ENCODE peak calls at places on chromosomes 3 and 15, in four cellular contexts. One of them, this sample, is unnamed.

GRCh38 chr3:43629254-43629653 is 7.4 kb upstream of the ANO10 start:
- DNase-seq in kidney tubule cell: peak; percentile 88
- DNase-seq in fibroblast of the conjunctiva: no peak
- DNase-seq in activated T-cell treated with anti-CD3 and anti-CD28 coated beads for 1 hour: no peak
- DNase-seq in this sample: no peak

GRCh38 chr15:73930371-73930770 is 4.1 kb downstream of the LOXL1 start:
- DNase-seq in kidney tubule cell: peak; percentile 85
- DNase-seq in fibroblast of the conjunctiva: peak; percentile 82
- DNase-seq in activated T-cell treated with anti-CD3 and anti-CD28 coated beads for 1 hour: no peak
- DNase-seq in this sample: no peak

GRCh38 chr3:18649666-18650363 is 224.7 kb upstream of the SATB1 start:
- DNase-seq in kidney tubule cell: no peak
- DNase-seq in fibroblast of the conjunctiva: no peak
- DNase-seq in activated T-cell treated with anti-CD3 and anti-CD28 coated beads for 1 hour: no peak
- DNase-seq in this sample: no peak

GRCh38 chr15:78955355-78955754 is 10.5 kb upstream of the CTSH start:
- DNase-seq in kidney tubule cell: no peak
- DNase-seq in fibroblast of the conjunctiva: no peak
- DNase-seq in activated T-cell treated with anti-CD3 and anti-CD28 coated beads for 1 hour: no peak
- DNase-seq in this sample: no peak

GRCh38 chr3:53728606-53729005 is 117.6 kb downstream of the CHDH start:
- DNase-seq in kidney tubule cell: peak; percentile 75
- DNase-seq in fibroblast of the conjunctiva: no peak
- DNase-seq in activated T-cell treated with anti-CD3 and anti-CD28 coated beads for 1 hour: no peak
- DNase-seq in this sample: no peak

GRCh38 chr15:45456212-45457106 is 66.1 kb downstream of the SLC30A4 start:
- DNase-seq in kidney tubule cell: peak; percentile 99
- DNase-seq in fibroblast of the conjunctiva: peak; percentile 96
- DNase-seq in activated T-cell treated with anti-CD3 and anti-CD28 coated beads for 1 hour: peak; percentile 19
- DNase-seq in this sample: peak; percentile 98

GRCh38 chr3:105747621-105748165 is 121.1 kb downstream of the CBLB start:
- DNase-seq in kidney tubule cell: no peak
- DNase-seq in fibroblast of the conjunctiva: peak; percentile 14
- DNase-seq in activated T-cell treated with anti-CD3 and anti-CD28 coated beads for 1 hour: no peak
- DNase-seq in this sample: no peak

GRCh38 chr15:52261498-52262242 is 33.9 kb downstream of the MYO5C start:
- DNase-seq in kidney tubule cell: peak; percentile 91
- DNase-seq in fibroblast of the conjunctiva: peak; percentile 52
- DNase-seq in activated T-cell treated with anti-CD3 and anti-CD28 coated beads for 1 hour: no peak
- DNase-seq in this sample: peak; percentile 91

GRCh38 chr3:177468816-177469590 is 271.7 kb upstream of the TBL1XR1 start:
- DNase-seq in kidney tubule cell: peak; percentile 71
- DNase-seq in fibroblast of the conjunctiva: no peak
- DNase-seq in activated T-cell treated with anti-CD3 and anti-CD28 coated beads for 1 hour: no peak
- DNase-seq in this sample: peak; percentile 47

GRCh38 chr3:175338775-175339535 is 479.8 kb downstream of the NAALADL2 start:
- DNase-seq in kidney tubule cell: peak; percentile 44
- DNase-seq in fibroblast of the conjunctiva: peak; percentile 82
- DNase-seq in activated T-cell treated with anti-CD3 and anti-CD28 coated beads for 1 hour: no peak
- DNase-seq in this sample: peak; percentile 74

GRCh38 chr3:156702367-156702766 is 28.0 kb downstream of the TIPARP start:
- DNase-seq in kidney tubule cell: no peak
- DNase-seq in fibroblast of the conjunctiva: no peak
- DNase-seq in activated T-cell treated with anti-CD3 and anti-CD28 coated beads for 1 hour: no peak
- DNase-seq in this sample: no peak

GRCh38 chr3:354433-354832 is 157.9 kb downstream of the CHL1 start:
- DNase-seq in kidney tubule cell: peak; percentile 71
- DNase-seq in fibroblast of the conjunctiva: peak; percentile 20
- DNase-seq in activated T-cell treated with anti-CD3 and anti-CD28 coated beads for 1 hour: no peak
- DNase-seq in this sample: peak; percentile 85

GRCh38 chr15:74409225-74409624 is 24.5 kb downstream of the SEMA7A start:
- DNase-seq in kidney tubule cell: no peak
- DNase-seq in fibroblast of the conjunctiva: no peak
- DNase-seq in activated T-cell treated with anti-CD3 and anti-CD28 coated beads for 1 hour: no peak
- DNase-seq in this sample: no peak

GRCh38 chr15:29528276-29528675 is 258.7 kb upstream of the NSMCE3 start:
- DNase-seq in kidney tubule cell: no peak
- DNase-seq in fibroblast of the conjunctiva: no peak
- DNase-seq in activated T-cell treated with anti-CD3 and anti-CD28 coated beads for 1 hour: no peak
- DNase-seq in this sample: no peak

GRCh38 chr15:65303687-65304392 is 637 bp upstream of the RNU5B-1 start:
- DNase-seq in kidney tubule cell: peak; percentile 65
- DNase-seq in fibroblast of the conjunctiva: peak; percentile 42
- DNase-seq in activated T-cell treated with anti-CD3 and anti-CD28 coated beads for 1 hour: peak; percentile 53
- DNase-seq in this sample: peak; percentile 68

GRCh38 chr15:89132611-89133242 is 44.5 kb downstream of the ABHD2 start:
- DNase-seq in kidney tubule cell: no peak
- DNase-seq in fibroblast of the conjunctiva: no peak
- DNase-seq in activated T-cell treated with anti-CD3 and anti-CD28 coated beads for 1 hour: no peak
- DNase-seq in this sample: no peak

GRCh38 chr15:40456299-40456712 is 14.5 kb upstream of the CHST14 start:
- DNase-seq in kidney tubule cell: peak; percentile 43
- DNase-seq in fibroblast of the conjunctiva: no peak
- DNase-seq in activated T-cell treated with anti-CD3 and anti-CD28 coated beads for 1 hour: no peak
- DNase-seq in this sample: no peak

GRCh38 chr15:78314181-78314581 is 14.8 kb upstream of the SKIC8 start:
- DNase-seq in kidney tubule cell: no peak
- DNase-seq in fibroblast of the conjunctiva: no peak
- DNase-seq in activated T-cell treated with anti-CD3 and anti-CD28 coated beads for 1 hour: no peak
- DNase-seq in this sample: no peak

GRCh38 chr3:109275702-109276293 is 40.5 kb downstream of the DPPA2 start:
- DNase-seq in kidney tubule cell: peak; percentile 58
- DNase-seq in fibroblast of the conjunctiva: peak; percentile 44
- DNase-seq in activated T-cell treated with anti-CD3 and anti-CD28 coated beads for 1 hour: no peak
- DNase-seq in this sample: peak; percentile 63

GRCh38 chr15:33150516-33150915 is 44.0 kb downstream of the FMN1 start:
- DNase-seq in kidney tubule cell: peak; percentile 55
- DNase-seq in fibroblast of the conjunctiva: no peak
- DNase-seq in activated T-cell treated with anti-CD3 and anti-CD28 coated beads for 1 hour: no peak
- DNase-seq in this sample: no peak

GRCh38 chr15:78263907-78264303 is 457 bp upstream of the DNAJA4 start:
- DNase-seq in kidney tubule cell: no peak
- DNase-seq in fibroblast of the conjunctiva: no peak
- DNase-seq in activated T-cell treated with anti-CD3 and anti-CD28 coated beads for 1 hour: no peak
- DNase-seq in this sample: no peak

GRCh38 chr3:55885721-55886120 is 398.6 kb upstream of the WNT5A start:
- DNase-seq in kidney tubule cell: peak; percentile 58
- DNase-seq in fibroblast of the conjunctiva: no peak
- DNase-seq in activated T-cell treated with anti-CD3 and anti-CD28 coated beads for 1 hour: no peak
- DNase-seq in this sample: peak; percentile 76

GRCh38 chr15:28955686-28956421 is 70.1 kb downstream of the APBA2 start:
- DNase-seq in kidney tubule cell: peak; percentile 18
- DNase-seq in fibroblast of the conjunctiva: no peak
- DNase-seq in activated T-cell treated with anti-CD3 and anti-CD28 coated beads for 1 hour: no peak
- DNase-seq in this sample: peak; percentile 48

GRCh38 chr3:145266368-145266767 is 894.6 kb downstream of the PLOD2 start:
- DNase-seq in kidney tubule cell: no peak
- DNase-seq in fibroblast of the conjunctiva: no peak
- DNase-seq in activated T-cell treated with anti-CD3 and anti-CD28 coated beads for 1 hour: no peak
- DNase-seq in this sample: peak; percentile 6

GRCh38 chr3:25455316-25456232 is 27.5 kb downstream of the RARB start:
- DNase-seq in kidney tubule cell: peak; percentile 56
- DNase-seq in fibroblast of the conjunctiva: peak; percentile 34
- DNase-seq in activated T-cell treated with anti-CD3 and anti-CD28 coated beads for 1 hour: no peak
- DNase-seq in this sample: no peak

GRCh38 chr15:91374336-91374735 is 274.3 kb downstream of the SV2B start:
- DNase-seq in kidney tubule cell: no peak
- DNase-seq in fibroblast of the conjunctiva: no peak
- DNase-seq in activated T-cell treated with anti-CD3 and anti-CD28 coated beads for 1 hour: no peak
- DNase-seq in this sample: no peak

GRCh38 chr15:25784141-25784540 is 79.0 kb downstream of the ATP10A start:
- DNase-seq in kidney tubule cell: no peak
- DNase-seq in fibroblast of the conjunctiva: no peak
- DNase-seq in activated T-cell treated with anti-CD3 and anti-CD28 coated beads for 1 hour: no peak
- DNase-seq in this sample: no peak

GRCh38 chr3:76400141-76400540 is 614.8 kb upstream of the ZNF717 start:
- DNase-seq in kidney tubule cell: peak; percentile 13
- DNase-seq in fibroblast of the conjunctiva: no peak
- DNase-seq in activated T-cell treated with anti-CD3 and anti-CD28 coated beads for 1 hour: no peak
- DNase-seq in this sample: peak; percentile 30

GRCh38 chr3:172209333-172210321 is 170.2 kb downstream of the FNDC3B start:
- DNase-seq in kidney tubule cell: peak; percentile 71
- DNase-seq in fibroblast of the conjunctiva: no peak
- DNase-seq in activated T-cell treated with anti-CD3 and anti-CD28 coated beads for 1 hour: no peak
- DNase-seq in this sample: no peak

GRCh38 chr3:170033489-170033888 is 4.3 kb upstream of the GPR160 start:
- DNase-seq in kidney tubule cell: no peak
- DNase-seq in fibroblast of the conjunctiva: no peak
- DNase-seq in activated T-cell treated with anti-CD3 and anti-CD28 coated beads for 1 hour: peak; percentile 6
- DNase-seq in this sample: no peak

GRCh38 chr15:75823860-75824613 is 19.2 kb upstream of the UBE2Q2 start:
- DNase-seq in kidney tubule cell: peak; percentile 78
- DNase-seq in fibroblast of the conjunctiva: no peak
- DNase-seq in activated T-cell treated with anti-CD3 and anti-CD28 coated beads for 1 hour: no peak
- DNase-seq in this sample: peak; percentile 62

GRCh38 chr3:55884491-55885285 is 397.6 kb upstream of the WNT5A start:
- DNase-seq in kidney tubule cell: peak; percentile 38
- DNase-seq in fibroblast of the conjunctiva: no peak
- DNase-seq in activated T-cell treated with anti-CD3 and anti-CD28 coated beads for 1 hour: no peak
- DNase-seq in this sample: peak; percentile 53

GRCh38 chr3:53149006-53149690 is 11.9 kb upstream of the PRKCD start:
- DNase-seq in kidney tubule cell: no peak
- DNase-seq in fibroblast of the conjunctiva: no peak
- DNase-seq in activated T-cell treated with anti-CD3 and anti-CD28 coated beads for 1 hour: no peak
- DNase-seq in this sample: no peak

GRCh38 chr15:88479169-88479568 is 11.7 kb downstream of the MRPS11 start:
- DNase-seq in kidney tubule cell: no peak
- DNase-seq in fibroblast of the conjunctiva: no peak
- DNase-seq in activated T-cell treated with anti-CD3 and anti-CD28 coated beads for 1 hour: no peak
- DNase-seq in this sample: no peak